ENCODE peak calls at places on chromosomes 12 and 14, in eight cellular contexts. C is A549, J is IMR-90, M is astrocyte, I is hepatocyte, H is SK-N-SH, F is neural progenitor cell, Y is HepG2. E is an unnamed sample.

GRCh38 chr14:102201369-102201748 is 61.7 kb downstream of the WDR20 start:
- DNase-seq in Y (no peak), C (no peak), F (no peak), H (no peak), J (no peak), I (no peak), M (no peak), E (no peak)

GRCh38 chr14:76872796-76873432 is 46.7 kb downstream of the LRRC74A start:
- DNase-seq in Y (peak), F (peak), C (peak), I (peak), H (peak), J (peak), M (no peak), E (peak)

GRCh38 chr12:127078577-127079350 is 1188.2 kb upstream of the TMEM132C start:
- DNase-seq in J (no peak), F (no peak), H (no peak), M (no peak), C (no peak), I (no peak), Y (no peak), E (no peak)

GRCh38 chr12:11779286-11779685 is 129.8 kb downstream of the ETV6 start:
- DNase-seq in M (peak), H (no peak), I (no peak), C (no peak), J (peak), F (no peak), Y (no peak), E (no peak)

GRCh38 chr14:104885973-104886689 is 21.1 kb downstream of the CEP170B start:
- DNase-seq in C (no peak), M (no peak), F (no peak), H (peak), J (no peak), I (no peak), Y (no peak), E (no peak)

GRCh38 chr12:89051065-89051677 is 301.1 kb downstream of the DUSP6 start:
- DNase-seq in H (peak), M (peak), J (peak), C (peak), F (peak), I (peak), Y (peak), E (peak)

GRCh38 chr12:110174373-110174996 is 50.3 kb downstream of the IFT81 start:
- DNase-seq in J (no peak), Y (no peak), H (no peak), M (no peak), F (no peak), C (no peak), I (no peak), E (no peak)

GRCh38 chr14:104297721-104298401 is 159.5 kb downstream of the KIF26A start:
- DNase-seq in Y (no peak), H (no peak), J (no peak), F (no peak), C (no peak), M (no peak), I (no peak), E (no peak)

GRCh38 chr14:93150227-93151206 is 34.2 kb downstream of the MOAP1 start:
- DNase-seq in H (no peak), Y (peak), F (peak), M (no peak), C (no peak), I (peak), J (no peak), E (no peak)

GRCh38 chr14:104891664-104892500 is 26.8 kb downstream of the CEP170B start:
- DNase-seq in J (no peak), C (no peak), Y (no peak), F (no peak), I (peak), M (no peak), H (peak), E (no peak)

GRCh38 chr12:88643685-88644084 is 63.4 kb upstream of the KITLG start:
- DNase-seq in Y (no peak), H (no peak), F (no peak), I (no peak), J (peak), M (no peak), C (no peak), E (no peak)

GRCh38 chr12:321606-322326 is 59.1 kb upstream of the SLC6A13 start:
- DNase-seq in Y (peak), F (no peak), I (peak), M (no peak), J (no peak), C (peak), H (no peak), E (peak)

GRCh38 chr14:65972891-65973290 is 513.3 kb upstream of the CCDC196 start:
- DNase-seq in C (no peak), H (no peak), Y (no peak), M (peak), J (peak), I (no peak), F (no peak), E (no peak)

GRCh38 chr12:122835693-122836026 is 403 bp downstream of the HIP1R start:
- DNase-seq in M (no peak), F (no peak), H (peak), J (no peak), I (peak), Y (no peak), C (no peak), E (peak)

GRCh38 chr12:17322090-17322489 is 716.1 kb upstream of the LMO3 start:
- DNase-seq in C (no peak), F (no peak), H (no peak), J (no peak), M (no peak), I (no peak), Y (no peak), E (no peak)

GRCh38 chr14:49858383-49858782 is 5.8 kb upstream of the NEMF start:
- DNase-seq in Y (no peak), F (no peak), I (no peak), M (no peak), C (no peak), J (no peak), H (no peak), E (peak)

GRCh38 chr12:57736743-57737466 is 1.6 kb downstream of the AGAP2 start:
- DNase-seq in I (no peak), H (no peak), Y (no peak), C (no peak), M (no peak), F (peak), J (no peak), E (no peak)

GRCh38 chr14:53412819-53413664 is 259.9 kb upstream of the DDHD1 start:
- DNase-seq in H (peak), J (no peak), I (no peak), F (peak), Y (peak), C (peak), M (no peak), E (peak)

GRCh38 chr14:75125617-75126016 is 1.2 kb downstream of the NEK9 start:
- DNase-seq in J (peak), Y (no peak), H (peak), M (peak), F (no peak), C (peak), I (no peak), E (no peak)

GRCh38 chr14:96059519-96060135 is 20.5 kb downstream of the C14orf132 start:
- DNase-seq in I (no peak), C (no peak), H (no peak), M (no peak), Y (no peak), F (no peak), J (no peak), E (no peak)

GRCh38 chr14:58637040-58637390 is 747 bp upstream of the DACT1 start:
- DNase-seq in M (peak), C (peak), F (peak), I (peak), Y (no peak), J (peak), H (no peak), E (no peak)

GRCh38 chr12:129772463-129773169 is 131.2 kb downstream of the TMEM132D start:
- DNase-seq in H (no peak), F (no peak), J (no peak), I (peak), C (no peak), Y (no peak), M (peak), E (no peak)

GRCh38 chr12:75269209-75269608 is 59.6 kb upstream of the KCNC2 start:
- DNase-seq in I (no peak), Y (no peak), H (no peak), J (no peak), C (no peak), M (no peak), F (no peak), E (no peak)

GRCh38 chr12:125185740-125186470 is 120.7 kb downstream of the AACS start:
- DNase-seq in J (peak), F (peak), I (peak), C (peak), Y (peak), H (peak), M (peak), E (peak)

GRCh38 chr12:67916266-67916970 is 72.8 kb upstream of the IFNG-AS1 start:
- DNase-seq in F (no peak), M (peak), C (no peak), J (peak), Y (no peak), H (no peak), I (no peak), E (no peak)

GRCh38 chr14:65336191-65336591 is 76.3 kb upstream of the FUT8 start:
- DNase-seq in F (no peak), C (no peak), M (peak), I (peak), Y (no peak), H (no peak), J (peak), E (no peak)

GRCh38 chr12:101407054-101407437 is 526 bp downstream of the ARL1 start:
- DNase-seq in J (no peak), H (no peak), M (no peak), I (peak), F (peak), Y (peak), C (no peak), E (peak)

GRCh38 chr12:45483571-45483970 is 245.9 kb upstream of the ARID2 start:
- DNase-seq in I (no peak), H (no peak), F (no peak), Y (no peak), M (peak), C (no peak), J (peak), E (no peak)

GRCh38 chr12:49661191-49661590 is 37.8 kb downstream of the PRPF40B start:
- DNase-seq in H (no peak), I (no peak), F (no peak), J (no peak), Y (no peak), M (no peak), C (no peak), E (peak)

GRCh38 chr12:93191461-93191860 is 186.3 kb upstream of the NUDT4 start:
- DNase-seq in Y (no peak), I (no peak), J (no peak), F (no peak), M (no peak), C (no peak), H (no peak), E (no peak)

GRCh38 chr12:79344855-79345840 is 345.6 kb downstream of the PAWR start:
- DNase-seq in J (peak), F (peak), Y (peak), C (peak), I (peak), M (peak), H (peak), E (peak)

GRCh38 chr12:48446372-48446771 is 26.0 kb upstream of the ANP32D start:
- DNase-seq in C (no peak), I (no peak), M (no peak), J (no peak), F (peak), Y (no peak), H (no peak), E (no peak)

GRCh38 chr12:2416158-2416557 is 363.4 kb downstream of the CACNA1C start:
- DNase-seq in I (no peak), M (no peak), C (no peak), F (no peak), Y (no peak), H (no peak), J (no peak), E (no peak)
- H3K27ac ChIP-seq in I (no peak), M (no peak), C (no peak), F (no peak), Y (no peak), H (no peak), J (no peak), E (no peak)

DNA sequence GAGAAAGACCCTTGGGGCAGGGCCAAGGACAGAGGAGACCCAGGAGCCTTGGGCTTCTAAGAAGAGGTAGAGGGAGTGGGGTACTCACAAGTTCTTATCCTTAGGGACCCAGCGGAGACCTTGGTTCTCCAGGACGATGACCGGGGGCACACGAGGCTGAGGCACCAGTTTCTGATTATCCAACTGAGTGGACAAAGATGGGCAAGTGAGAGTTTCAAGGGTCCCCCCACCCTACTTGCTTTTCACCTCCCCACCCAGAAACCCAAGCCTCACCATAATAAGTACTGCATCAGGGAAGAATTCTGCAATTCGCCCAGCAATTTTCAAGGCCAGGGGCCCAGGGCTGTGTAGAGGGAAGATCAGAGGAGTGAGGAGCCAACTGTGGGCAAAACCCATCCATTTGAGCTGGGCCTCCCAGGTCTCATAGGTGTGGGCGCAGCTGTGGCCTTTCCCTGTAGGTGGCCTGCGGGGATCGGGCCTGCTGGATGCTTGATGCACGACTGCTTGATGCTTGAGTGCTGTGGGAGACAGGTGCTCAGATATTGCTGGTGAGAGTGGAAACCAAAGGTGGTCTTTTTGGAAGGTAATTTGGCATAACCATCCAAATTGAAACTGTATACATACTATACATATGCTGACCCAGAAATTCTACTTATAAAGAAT is 2.0 kb downstream of the EMC9 start:
- DNase-seq in F (no peak), C (peak), J (no peak), H (no peak), I (no peak), M (no peak), Y (peak), E (no peak)
- TF ChIP-seq CTCF in F (no peak), C (no peak), J (no peak), H (no peak), I (no peak), M (no peak), Y (peak), E (no peak)

GRCh38 chr14:36660736-36661505 is 739 bp upstream of the PAX9 start:
- DNase-seq in I (no peak), C (no peak), H (no peak), J (no peak), Y (no peak), F (no peak), M (no peak), E (peak)

GRCh38 chr14:36663404-36664321 is 2.0 kb downstream of the PAX9 start:
- DNase-seq in F (peak), M (no peak), I (no peak), Y (no peak), J (no peak), H (no peak), C (no peak), E (no peak)

GRCh38 chr14:36661506-36662257 is at the start of gene PAX9:
- DNase-seq in M (peak), Y (peak), H (peak), F (peak), C (peak), J (peak), I (peak), E (peak)

GRCh38 chr14:36662543-36663403 is 1.1 kb downstream of the PAX9 start:
- DNase-seq in H (no peak), F (peak), C (peak), J (no peak), Y (no peak), I (no peak), M (no peak), E (no peak)

GRCh38 chr14:36662258-36662542 is 540 bp downstream of the PAX9 start:
- DNase-seq in M (no peak), F (no peak), Y (no peak), H (no peak), I (no peak), J (no peak), C (no peak), E (no peak)
- H3K4me2 ChIP-seq in M (peak), F (peak), Y (peak), H (peak), I (peak), J (peak), C (peak), E (peak)

DNA sequence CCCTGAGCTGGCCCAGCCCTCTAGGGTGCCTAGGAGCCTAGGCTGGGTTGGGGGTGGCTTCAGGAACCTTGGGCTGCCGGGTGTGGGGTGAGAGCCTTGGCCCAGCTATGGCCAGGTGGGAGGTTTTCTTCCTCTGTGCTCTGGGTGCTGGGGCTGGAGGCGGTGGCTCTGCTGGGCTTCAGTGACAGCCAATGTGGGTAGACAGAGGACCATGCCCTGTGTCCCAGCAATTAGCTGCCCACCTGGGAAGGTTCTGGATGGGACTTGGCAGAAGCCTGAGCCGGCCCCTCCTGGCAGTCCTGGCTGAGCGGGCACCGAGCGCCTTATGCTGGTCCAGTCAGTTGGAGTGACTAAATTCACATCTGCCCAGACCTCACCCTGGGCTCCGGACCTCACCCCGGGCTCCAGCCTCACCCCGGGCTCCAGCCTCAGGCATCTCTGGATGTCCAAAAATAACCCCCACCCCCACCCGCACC is 46.8 kb downstream of the CYP46A1 start:
- DNase-seq in F (no peak), M (no peak), I (no peak), J (no peak), H (no peak), C (no peak), Y (no peak), E (no peak)
- H3K27ac ChIP-seq in F (no peak), M (no peak), I (peak), J (no peak), H (no peak), C (peak), Y (peak), E (no peak)